ENCODE peak calls at places on chromosome 13, in nine cellular contexts. S is pancreas; W is activated CD4-positive, CD25-positive, alpha-beta regulatory T cell treated with anti-CD3 and anti-CD28 coated beads, Interleukin-2, amount 50 U/mL, for 24 hours; L is Right ventricle myocardium inferior; T is left lobe of liver; Y is activated CD4-positive, alpha-beta T cell treated with anti-CD3 and anti-CD28 coated beads for 36 hours; B is activated naive CD8-positive, alpha-beta T cell treated with anti-CD3 and anti-CD28 coated beads, Interleukin-2, amount 50 U/mL, for 24 hours; O is left lung; N is activated T-cell treated with anti-CD3 and anti-CD28 coated beads, Interleukin-2, amount 50 U/mL, for 4 hours. Z is an unnamed sample.

GRCh38 chr13:98450495-98451167 is 126.3 kb downstream of the STK24 start:
- ATAC-seq in S (peak; percentile 21), W (peak; percentile 40), L (peak; percentile 58), T (peak; percentile 44), Y (peak; percentile 76), B (no peak), O (no peak), N (peak; percentile 47), Z (no peak)

GRCh38 chr13:43078399-43078798 is 55.0 kb downstream of the DNAJC15 start:
- ATAC-seq in S (no peak), W (no peak), L (no peak), T (no peak), Y (peak; percentile 74), B (no peak), O (no peak), N (no peak), Z (no peak)

GRCh38 chr13:34076943-34077703 is 259.2 kb downstream of the RFC3 start:
- ATAC-seq in S (peak; percentile 60), W (no peak), L (no peak), T (peak; percentile 80), Y (no peak), B (no peak), O (peak; percentile 81), N (no peak), Z (no peak)

GRCh38 chr13:33524086-33524485 is 238.5 kb upstream of the STARD13 start:
- ATAC-seq in S (peak; percentile 52), W (no peak), L (no peak), T (peak; percentile 52), Y (no peak), B (no peak), O (no peak), N (no peak), Z (no peak)

GRCh38 chr13:98829541-98829940 is 77.1 kb upstream of the SLC15A1 start:
- ATAC-seq in S (no peak), W (no peak), L (no peak), T (peak; percentile 73), Y (no peak), B (no peak), O (no peak), N (no peak), Z (no peak)

GRCh38 chr13:91399189-91400093 is 1.0 kb downstream of the GPC5 start:
- ATAC-seq in S (peak; percentile 32), W (no peak), L (no peak), T (peak; percentile 22), Y (no peak), B (peak; percentile 2), O (peak; percentile 24), N (peak; percentile 3), Z (peak; percentile 7)

GRCh38 chr13:27424246-27425150 is at the start of gene GTF3A:
- ATAC-seq in S (peak; percentile 90), W (peak; percentile 69), L (peak; percentile 95), T (peak; percentile 85), Y (peak; percentile 66), B (peak; percentile 62), O (peak; percentile 90), N (peak; percentile 72), Z (peak; percentile 85)

GRCh38 chr13:109565877-109566276 is 220.5 kb downstream of the IRS2 start:
- ATAC-seq in S (no peak), W (no peak), L (no peak), T (no peak), Y (no peak), B (no peak), O (no peak), N (no peak), Z (no peak)

GRCh38 chr13:79883216-79883615 is 402.3 kb downstream of the NDFIP2 start:
- ATAC-seq in S (no peak), W (no peak), L (no peak), T (no peak), Y (no peak), B (no peak), O (no peak), N (no peak), Z (no peak)